ENCODE peak calls at places on chromosomes 2 and 18, in five cellular contexts. J is mammary epithelial cell, D is PC-9, H is endothelial cell of umbilical vein, W is HCT116. O is an unnamed sample.

GRCh38 chr2:230877737-230878598 is 13.2 kb downstream of the ITM2C start:
- DNase-seq in H (no peak), J (no peak), D (no peak), W (no peak), O (no peak)

GRCh38 chr2:235677276-235677788 is 183.5 kb downstream of the AGAP1 start:
- DNase-seq in D (no peak), H (no peak), W (no peak), J (no peak), O (no peak)

GRCh38 chr2:20596973-20597867 is 53.7 kb downstream of the HS1BP3 start:
- DNase-seq in H (peak; percentile 83), D (no peak), J (no peak), W (no peak), O (no peak)

GRCh38 chr2:9967053-9967775 is 15.7 kb downstream of the GRHL1 start:
- DNase-seq in D (no peak), W (no peak), J (no peak), H (no peak), O (peak; percentile 69)

GRCh38 chr2:169081551-169081950 is 12.2 kb downstream of the DHRS9 start:
- DNase-seq in H (no peak), D (no peak), J (no peak), W (no peak), O (no peak)

GRCh38 chr18:63648241-63648640 is 4.2 kb upstream of the SERPINB4 start:
- DNase-seq in H (no peak), J (peak; percentile 62), W (no peak), D (no peak), O (peak; percentile 7)

GRCh38 chr2:177193240-177193639 is 19.4 kb upstream of the HNRNPA3 start:
- DNase-seq in W (no peak), D (no peak), J (no peak), H (no peak), O (no peak)

GRCh38 chr18:49028091-49028490 is 77.3 kb upstream of the SMAD7 start:
- DNase-seq in D (no peak), W (no peak), J (no peak), H (no peak), O (no peak)

GRCh38 chr2:48725696-48726494 is 29.6 kb downstream of the LHCGR start:
- DNase-seq in H (no peak), J (no peak), W (no peak), D (no peak), O (peak; percentile 9)

GRCh38 chr2:8587920-8588830 is 93.7 kb upstream of the ID2 start:
- DNase-seq in H (no peak), D (no peak), W (no peak), J (no peak), O (no peak)

GRCh38 chr2:225543626-225544025 is 144.1 kb downstream of the NYAP2 start:
- DNase-seq in H (no peak), W (no peak), D (no peak), J (no peak), O (no peak)

GRCh38 chr2:12619975-12620374 is 96.8 kb upstream of the TRIB2 start:
- DNase-seq in D (peak; percentile 55), W (no peak), J (peak; percentile 93), H (no peak), O (peak; percentile 80)

GRCh38 chr2:119333833-119334232 is 32.8 kb downstream of the C2orf76 start:
- DNase-seq in W (no peak), J (no peak), D (no peak), H (no peak), O (no peak)

GRCh38 chr2:223114170-223114569 is 62.2 kb downstream of the KCNE4 start:
- DNase-seq in J (no peak), W (no peak), D (no peak), H (peak; percentile 95), O (peak; percentile 23)

GRCh38 chr2:218569661-218570500 is 1.2 kb downstream of the CNOT9 start:
- DNase-seq in H (peak; percentile 85), J (peak; percentile 55), D (no peak), W (no peak), O (peak; percentile 33)

GRCh38 chr2:173137616-173138015 is 62.0 kb downstream of the MAP3K20 start:
- DNase-seq in W (no peak), D (no peak), J (no peak), H (no peak), O (no peak)

GRCh38 chr2:199985625-199986207 is 30.3 kb downstream of the MAIP1 start:
- DNase-seq in J (peak; percentile 60), H (peak; percentile 43), D (peak; percentile 60), W (peak; percentile 81), O (peak; percentile 86)

GRCh38 chr2:241563981-241564595 is 5.5 kb downstream of the BOK start:
- DNase-seq in W (no peak), D (no peak), J (no peak), H (no peak), O (no peak)

GRCh38 chr2:29799628-29800027 is 121.8 kb downstream of the ALK start:
- DNase-seq in D (no peak), H (no peak), J (no peak), W (no peak), O (no peak)

GRCh38 chr18:24976502-24976901 is 375.5 kb downstream of the ZNF521 start:
- DNase-seq in H (peak; percentile 54), W (no peak), J (no peak), D (no peak), O (no peak)

GRCh38 chr2:182351417-182351816 is 75.4 kb downstream of the PDE1A start:
- DNase-seq in J (no peak), W (no peak), D (no peak), H (no peak), O (no peak)

GRCh38 chr2:214126135-214126534 is 284.7 kb upstream of the VWC2L start:
- DNase-seq in J (peak; percentile 76), H (peak; percentile 3), D (no peak), W (peak; percentile 34), O (peak; percentile 89)

DNA sequence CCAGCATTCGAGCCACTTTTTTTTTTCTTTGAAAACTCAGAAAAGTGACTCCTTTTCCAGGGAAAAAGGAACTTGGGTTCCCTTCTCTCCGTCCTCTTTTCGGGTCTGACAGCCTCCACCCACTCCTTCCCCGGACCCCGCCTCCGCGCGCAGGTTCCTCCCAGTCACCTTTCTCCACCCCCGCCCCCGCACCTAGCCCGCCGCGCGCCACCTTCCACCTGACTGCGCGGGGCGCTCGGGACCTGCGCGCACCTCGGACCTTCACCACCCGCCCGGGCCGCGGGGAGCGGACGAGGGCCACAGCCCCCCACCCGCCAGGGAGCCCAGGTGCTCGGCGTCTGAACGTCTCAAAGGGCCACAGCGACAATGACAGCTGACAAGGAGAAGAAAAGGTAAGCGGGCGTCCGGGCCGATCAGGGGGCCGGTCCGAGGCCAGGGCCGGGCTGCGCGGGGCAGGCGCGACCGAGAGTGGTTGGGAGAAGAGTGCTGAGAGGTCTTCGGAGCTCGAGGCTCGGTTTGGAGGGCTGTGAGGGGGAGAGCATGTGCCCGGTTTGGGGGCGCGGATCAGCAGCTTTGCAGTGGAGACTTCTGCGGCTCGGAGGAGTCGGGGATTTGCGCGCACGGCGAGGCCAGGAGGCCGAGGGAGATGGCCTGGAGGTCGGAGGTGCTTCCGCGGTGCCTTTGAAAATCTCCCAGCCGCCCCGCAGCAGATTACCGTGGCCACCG is 502 bp downstream of the EPAS1 start:
- DNase-seq in D (peak; percentile 77), H (no peak), J (peak; percentile 80), W (no peak), O (peak; percentile 71)
- TF ChIP-seq EZH2 in D (no peak), H (no peak), J (no peak), W (no peak), O (no peak)

DNA sequence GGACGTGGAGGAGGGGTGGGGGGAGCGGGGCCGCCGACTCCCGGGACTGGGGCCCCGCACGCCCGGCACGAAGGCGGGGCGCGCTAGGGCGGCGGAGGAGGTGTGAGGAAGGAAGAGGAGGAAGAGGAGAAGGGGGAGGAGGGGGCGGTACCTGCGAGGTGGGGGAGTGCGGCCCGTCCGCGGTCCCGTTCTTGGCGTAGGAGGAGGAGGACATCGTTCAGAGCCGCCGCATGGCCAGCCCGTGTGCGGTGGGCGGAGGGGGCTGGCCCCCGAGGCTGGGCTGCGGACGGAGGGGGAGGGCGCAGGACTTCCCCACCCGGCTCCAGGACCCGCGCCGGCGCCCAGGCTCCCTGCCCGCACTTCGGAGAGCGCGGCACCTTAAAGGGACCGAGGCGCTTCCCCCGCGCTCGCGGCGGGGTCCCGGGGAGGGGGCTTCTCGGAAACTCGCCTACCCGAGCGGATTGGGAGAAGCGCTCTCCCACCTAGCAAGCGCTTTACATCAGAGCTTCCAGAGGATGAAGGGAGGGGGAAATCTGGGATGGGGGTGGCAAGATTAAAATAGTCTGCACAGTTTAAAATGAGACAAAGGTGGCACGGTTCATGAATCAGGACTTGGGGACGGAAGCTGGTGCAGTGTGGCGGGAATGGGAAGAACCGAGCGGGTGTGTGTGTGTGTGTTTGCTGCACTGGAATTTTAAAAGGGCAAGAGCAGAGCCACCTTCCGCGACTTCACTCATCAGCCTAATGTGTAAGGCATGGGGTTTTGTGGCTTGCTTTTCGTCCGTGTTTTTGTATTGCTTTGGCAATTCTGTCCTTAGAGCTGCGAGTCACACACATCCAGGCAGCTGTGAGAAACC is at the start of gene CACNB4:
- DNase-seq in W (no peak), D (no peak), J (no peak), H (peak; percentile 16), O (no peak)
- TF ChIP-seq EZH2 in W (no peak), D (peak; percentile 72), J (peak; percentile 98), H (peak; percentile 94), O (peak; percentile 97)

DNA sequence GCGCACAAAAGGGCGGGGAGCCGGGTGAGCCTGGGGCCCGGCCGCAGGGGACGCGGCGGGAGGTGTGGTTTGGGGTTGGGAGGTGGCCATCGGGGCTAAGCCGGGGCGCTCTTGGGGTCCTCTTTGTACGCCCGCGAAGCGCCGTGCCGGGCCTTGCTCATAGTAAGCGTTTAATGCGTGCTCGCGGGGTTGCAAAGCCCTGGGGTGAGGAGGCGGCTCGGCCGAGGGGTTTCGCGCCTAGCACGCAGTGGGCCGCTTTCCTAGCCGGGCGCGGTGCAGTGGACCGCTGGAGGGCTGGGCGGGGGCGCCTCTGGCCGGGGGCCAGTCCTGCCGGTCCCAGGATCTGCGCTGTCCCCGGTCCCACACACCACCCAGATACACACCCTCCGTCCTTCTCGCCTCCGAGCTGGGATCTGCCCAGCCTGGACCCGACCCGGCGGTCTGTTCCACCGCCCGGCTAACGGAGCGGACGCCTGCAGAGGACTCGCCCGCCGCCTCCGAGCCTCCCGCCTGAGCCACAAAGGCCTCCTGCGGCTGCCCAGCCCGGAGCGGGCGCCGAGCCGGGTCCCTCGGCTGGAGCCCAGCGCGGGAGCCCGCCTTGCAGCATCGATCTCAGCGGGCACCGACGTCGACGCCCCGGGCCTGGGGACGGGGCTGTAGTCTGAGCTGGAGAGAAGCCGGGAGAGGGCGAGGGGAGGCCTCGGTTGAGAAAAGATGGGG is 564 bp downstream of the DPYSL5 start:
- DNase-seq in D (no peak), J (peak; percentile 2), W (no peak), H (no peak), O (no peak)
- TF ChIP-seq EZH2 in D (no peak), J (peak; percentile 45), W (no peak), H (peak; percentile 91), O (peak; percentile 96)

DNA sequence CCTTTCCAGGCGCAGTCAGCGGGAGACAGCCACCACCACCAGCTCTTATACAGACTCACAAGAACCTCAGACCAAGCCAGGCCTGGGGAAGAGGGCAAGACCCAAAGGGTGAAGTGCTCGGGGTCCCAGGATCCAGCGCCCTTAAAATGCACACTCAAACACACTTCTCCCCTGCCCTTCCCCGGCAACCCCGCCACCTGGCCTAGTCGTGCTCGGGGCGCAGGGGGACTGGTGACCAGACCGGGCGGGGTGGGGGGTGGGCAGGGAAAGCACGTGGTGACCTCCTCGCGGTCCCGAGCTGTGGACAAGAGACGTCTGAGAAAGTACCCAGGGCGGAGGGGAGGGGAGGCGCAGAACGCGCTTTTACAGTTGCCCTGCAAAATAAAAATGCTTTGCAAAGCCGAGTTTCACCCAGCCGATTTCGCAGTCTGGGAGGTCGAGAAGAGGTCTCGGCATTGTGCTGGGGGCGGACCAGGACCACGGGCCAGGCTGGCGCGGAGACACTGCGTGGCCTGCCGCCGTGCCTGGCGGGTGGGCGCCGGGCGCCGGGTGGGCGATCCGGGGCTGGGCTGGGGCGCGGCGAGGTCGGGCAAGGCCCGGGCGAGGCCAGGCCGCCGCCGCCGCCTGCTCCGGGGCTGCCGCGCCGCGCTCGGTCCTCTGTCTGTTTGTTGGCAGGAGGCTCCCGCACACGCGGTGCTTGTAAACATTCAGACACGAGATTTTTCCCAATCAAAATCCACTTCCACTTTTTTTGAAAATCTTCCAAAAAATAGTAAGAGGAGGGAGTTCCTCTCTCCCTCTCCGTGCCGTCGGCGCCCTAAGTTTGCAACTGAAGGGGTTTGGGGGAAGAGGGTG is 2.0 kb downstream of the BCL11A start:
- DNase-seq in H (no peak), J (peak; percentile 50), D (no peak), W (no peak), O (peak; percentile 67)
- TF ChIP-seq EZH2 in H (peak; percentile 80), J (no peak), D (no peak), W (no peak), O (no peak)